ENCODE peak calls at places on chromosomes 13 and 19, in six cellular contexts. D, L, E, V, X and H are unnamed samples.

GRCh38 chr19:53158119-53158656 is 665 bp downstream of the ZNF347 start:
- DNase-seq in D (peak), L (peak), E (no peak), V (peak), X (no peak), H (peak)

GRCh38 chr19:29506619-29506911 is 19.2 kb upstream of the VSTM2B start:
- DNase-seq in D (no peak), L (no peak), E (no peak), V (no peak), X (no peak), H (no peak)

GRCh38 chr13:102466836-102467235 is 65.0 kb upstream of the FGF14 start:
- DNase-seq in D (no peak), L (no peak), E (no peak), V (no peak), X (no peak), H (no peak)

GRCh38 chr19:17553256-17553655 is 2.2 kb upstream of the COLGALT1 start:
- DNase-seq in D (peak), L (peak), E (no peak), V (peak), X (no peak), H (no peak)

GRCh38 chr13:112368883-112369282 is 7.3 kb upstream of the SPACA7 start:
- DNase-seq in D (no peak), L (no peak), E (no peak), V (no peak), X (no peak), H (no peak)

GRCh38 chr19:37953576-37954303 is 46.7 kb downstream of the SIPA1L3 start:
- DNase-seq in D (no peak), L (no peak), E (no peak), V (no peak), X (no peak), H (no peak)

GRCh38 chr19:3836887-3837286 is 32.0 kb downstream of the ZFR2 start:
- DNase-seq in D (no peak), L (no peak), E (no peak), V (no peak), X (no peak), H (no peak)

GRCh38 chr19:38736036-38736412 is 8.2 kb downstream of the CAPN12 start:
- DNase-seq in D (no peak), L (no peak), E (no peak), V (no peak), X (no peak), H (no peak)

GRCh38 chr13:51724721-51725120 is 79.2 kb downstream of the DHRS12 start:
- DNase-seq in D (no peak), L (no peak), E (no peak), V (no peak), X (no peak), H (no peak)

GRCh38 chr19:2251577-2252480 is 2.7 kb downstream of the AMH start:
- DNase-seq in D (no peak), L (no peak), E (no peak), V (no peak), X (no peak), H (no peak)

GRCh38 chr19:8491574-8491973 is 10.9 kb downstream of the PRAM1 start:
- DNase-seq in D (no peak), L (no peak), E (no peak), V (no peak), X (no peak), H (no peak)

GRCh38 chr13:41547253-41548000 is 90.1 kb downstream of the RGCC start:
- DNase-seq in D (peak), L (peak), E (no peak), V (peak), X (no peak), H (peak)

GRCh38 chr13:63910406-63910957 is 2494.8 kb upstream of the PCDH20 start:
- DNase-seq in D (no peak), L (peak), E (no peak), V (no peak), X (no peak), H (no peak)

GRCh38 chr19:55503447-55504251 is 15.4 kb downstream of the SSC5D start:
- DNase-seq in D (peak), L (peak), E (peak), V (peak), X (peak), H (peak)

GRCh38 chr13:46149272-46150133 is 32.5 kb downstream of the LCP1 start:
- DNase-seq in D (no peak), L (peak), E (no peak), V (no peak), X (no peak), H (no peak)